ENCODE peak calls at places on chromosomes 3 and 15, in nine cellular contexts. L is activated CD4-positive, alpha-beta memory T cell treated with anti-CD3 and anti-CD28 coated beads, Interleukin-2, amount 10 ng/mL, durations not matched to agents 7 days and 5 days; B is naive thymus-derived CD8-positive, alpha-beta T cell; C is MCF 10A; O is HT1080; P is uterus; X is lung microvascular endothelial cell; T is glomerular endothelial cell; Z is stromal cell of bone marrow. S is an unnamed sample.

GRCh38 chr3:7876741-7877297 is 624.8 kb upstream of the LMCD1 start:
- DNase-seq in L (peak), B (peak), C (no peak), O (peak), P (no peak), X (peak), T (peak), Z (no peak), S (no peak)

GRCh38 chr3:132787616-132788015 is 65.4 kb upstream of the NPHP3 start:
- DNase-seq in L (no peak), B (no peak), C (peak), O (peak), P (no peak), X (peak), T (no peak), Z (peak), S (no peak)

GRCh38 chr3:124761935-124762334 is 31.7 kb downstream of the UMPS start:
- DNase-seq in L (no peak), B (no peak), C (no peak), O (no peak), P (no peak), X (no peak), T (no peak), Z (no peak), S (no peak)

GRCh38 chr3:90007786-90008499 is 900.5 kb downstream of the EPHA3 start:
- DNase-seq in L (no peak), B (no peak), C (peak), O (no peak), P (no peak), X (no peak), T (no peak), Z (no peak), S (peak)

GRCh38 chr3:149532463-149533180 is 58.1 kb downstream of the TM4SF4 start:
- DNase-seq in L (no peak), B (no peak), C (no peak), O (no peak), P (no peak), X (peak), T (no peak), Z (no peak), S (no peak)

GRCh38 chr3:182165234-182165633 is 453.5 kb downstream of the SOX2 start:
- DNase-seq in L (no peak), B (no peak), C (peak), O (peak), P (no peak), X (no peak), T (no peak), Z (no peak), S (no peak)

GRCh38 chr3:47017504-47018268 is 38.2 kb downstream of the NBEAL2 start:
- DNase-seq in L (no peak), B (no peak), C (no peak), O (peak), P (no peak), X (no peak), T (no peak), Z (no peak), S (peak)

GRCh38 chr3:120440001-120440703 is 10.6 kb downstream of the FSTL1 start:
- DNase-seq in L (no peak), B (no peak), C (no peak), O (no peak), P (no peak), X (peak), T (no peak), Z (no peak), S (no peak)

GRCh38 chr15:87739866-87740265 is 516.7 kb downstream of the NTRK3 start:
- DNase-seq in L (no peak), B (no peak), C (no peak), O (no peak), P (no peak), X (no peak), T (no peak), Z (no peak), S (no peak)

GRCh38 chr3:178384302-178384939 is 151.8 kb upstream of the KCNMB2 start:
- DNase-seq in L (no peak), B (no peak), C (no peak), O (no peak), P (no peak), X (no peak), T (no peak), Z (no peak), S (no peak)

GRCh38 chr3:193231201-193231600 is 9.8 kb upstream of the PLAAT1 start:
- DNase-seq in L (no peak), B (no peak), C (peak), O (no peak), P (no peak), X (no peak), T (no peak), Z (no peak), S (no peak)

GRCh38 chr3:185959609-185960517 is 22.0 kb upstream of the TRA2B start:
- DNase-seq in L (no peak), B (no peak), C (peak), O (peak), P (no peak), X (peak), T (no peak), Z (peak), S (no peak)

GRCh38 chr15:35458176-35458856 is 87.6 kb downstream of the DPH6 start:
- DNase-seq in L (no peak), B (no peak), C (peak), O (peak), P (no peak), X (peak), T (no peak), Z (no peak), S (no peak)

GRCh38 chr15:91045065-91045464 is 22.7 kb upstream of the VPS33B start:
- DNase-seq in L (no peak), B (no peak), C (no peak), O (no peak), P (no peak), X (no peak), T (no peak), Z (no peak), S (no peak)

GRCh38 chr15:22259881-22260421 is 179.6 kb downstream of the OR4M2 start:
- DNase-seq in L (no peak), B (no peak), C (no peak), O (no peak), P (no peak), X (no peak), T (no peak), Z (no peak), S (no peak)

GRCh38 chr3:33186524-33187367 is 31.9 kb downstream of the SUSD5 start:
- DNase-seq in L (no peak), B (no peak), C (no peak), O (peak), P (no peak), X (peak), T (peak), Z (peak), S (no peak)

GRCh38 chr15:70437882-70438331 is 325.5 kb downstream of the UACA start:
- DNase-seq in L (no peak), B (no peak), C (peak), O (no peak), P (no peak), X (no peak), T (no peak), Z (no peak), S (no peak)

GRCh38 chr3:33942483-33943150 is 144.2 kb downstream of the PDCD6IP start:
- DNase-seq in L (no peak), B (no peak), C (no peak), O (peak), P (no peak), X (no peak), T (no peak), Z (no peak), S (no peak)

GRCh38 chr3:54376440-54376839 is 254.1 kb downstream of the CACNA2D3 start:
- DNase-seq in L (no peak), B (no peak), C (no peak), O (no peak), P (no peak), X (no peak), T (no peak), Z (no peak), S (no peak)

GRCh38 chr15:59340325-59340724 is 32.3 kb downstream of the MYO1E start:
- DNase-seq in L (no peak), B (no peak), C (no peak), O (no peak), P (no peak), X (no peak), T (no peak), Z (no peak), S (no peak)

GRCh38 chr3:15933439-15934144 is 135.8 kb upstream of the ANKRD28 start:
- DNase-seq in L (no peak), B (no peak), C (peak), O (no peak), P (no peak), X (no peak), T (no peak), Z (peak), S (no peak)

GRCh38 chr3:47406762-47407149 is 25.9 kb downstream of the PTPN23 start:
- DNase-seq in L (no peak), B (no peak), C (no peak), O (no peak), P (no peak), X (no peak), T (no peak), Z (no peak), S (no peak)

GRCh38 chr3:62875103-62876002 is at the start of gene CADPS:
- DNase-seq in L (no peak), B (no peak), C (no peak), O (no peak), P (no peak), X (no peak), T (no peak), Z (no peak), S (peak)

GRCh38 chr3:20935791-20936190 is 749.8 kb upstream of the SGO1 start:
- DNase-seq in L (no peak), B (no peak), C (no peak), O (no peak), P (no peak), X (no peak), T (no peak), Z (no peak), S (no peak)

GRCh38 chr3:55165278-55165677 is 237.4 kb upstream of the LRTM1 start:
- DNase-seq in L (no peak), B (no peak), C (no peak), O (no peak), P (no peak), X (no peak), T (no peak), Z (no peak), S (no peak)

GRCh38 chr3:89697321-89697916 is 590.0 kb downstream of the EPHA3 start:
- DNase-seq in L (no peak), B (no peak), C (peak), O (peak), P (no peak), X (no peak), T (no peak), Z (no peak), S (no peak)

GRCh38 chr3:195128255-195129071 is 142.5 kb downstream of the XXYLT1 start:
- DNase-seq in L (no peak), B (no peak), C (no peak), O (no peak), P (no peak), X (no peak), T (no peak), Z (peak), S (no peak)

S was measured in kidney.